ENCODE peak calls at places on chromosomes 3 and 15, in ten cellular contexts. Q is activated T-helper 9 cell treated with anti-CD3 and anti-CD28 coated beads, Interleukin-2, amount 50 U/mL, for 16 hours; B is ACHN; U is fibroblast of gingiva; Z is A549; S is foreskin fibroblast; L is nucleus accumbens; R is aorta; V is WTC11; K is cardiac fibroblast. X is an unnamed sample.

GRCh38 chr15:60580068-60580467 is 101.1 kb upstream of the ICE2 start:
- DNase-seq in Q (no peak), B (no peak), U (no peak), Z (no peak), S (no peak), L (no peak), R (no peak), V (no peak), K (no peak), X (no peak)

GRCh38 chr15:76038512-76038911 is 21.3 kb upstream of the TMEM266 start:
- DNase-seq in Q (no peak), B (no peak), U (no peak), Z (no peak), S (no peak), L (no peak), R (no peak), V (no peak), K (no peak), X (no peak)

GRCh38 chr3:9878700-9879099 is 1.4 kb downstream of the CIDEC start:
- DNase-seq in Q (no peak), B (no peak), U (peak; percentile 84), Z (peak; percentile 74), S (no peak), L (no peak), R (no peak), V (no peak), K (peak; percentile 42), X (no peak)

GRCh38 chr3:58383476-58383875 is 50.2 kb downstream of the PDHB start:
- DNase-seq in Q (no peak), B (peak; percentile 49), U (peak; percentile 72), Z (no peak), S (no peak), L (no peak), R (no peak), V (no peak), K (peak; percentile 58), X (no peak)

GRCh38 chr3:32452009-32452408 is 50.6 kb downstream of the CMTM6 start:
- DNase-seq in Q (no peak), B (no peak), U (no peak), Z (no peak), S (no peak), L (no peak), R (no peak), V (no peak), K (no peak), X (no peak)

GRCh38 chr3:53493997-53494791 is at the start of gene CACNA1D:
- DNase-seq in Q (no peak), B (no peak), U (no peak), Z (no peak), S (no peak), L (no peak), R (no peak), V (peak; percentile 90), K (peak; percentile 4), X (peak; percentile 48)

GRCh38 chr15:23038741-23039150 is 623 bp downstream of the TUBGCP5 start:
- DNase-seq in Q (no peak), B (peak; percentile 60), U (no peak), Z (peak; percentile 64), S (peak; percentile 42), L (no peak), R (no peak), V (no peak), K (peak; percentile 70), X (no peak)

GRCh38 chr3:106282931-106283330 is 414.1 kb upstream of the CBLB start:
- DNase-seq in Q (no peak), B (no peak), U (no peak), Z (no peak), S (no peak), L (no peak), R (no peak), V (no peak), K (no peak), X (no peak)

GRCh38 chr3:9036327-9037112 is 73.2 kb upstream of the RAD18 start:
- DNase-seq in Q (no peak), B (no peak), U (peak; percentile 92), Z (no peak), S (peak; percentile 64), L (no peak), R (peak; percentile 78), V (no peak), K (peak; percentile 85), X (peak; percentile 62)

GRCh38 chr3:186108106-186108940 is 566 bp downstream of the ETV5 start:
- DNase-seq in Q (peak; percentile 4), B (peak; percentile 76), U (peak; percentile 49), Z (peak; percentile 70), S (peak; percentile 47), L (no peak), R (peak; percentile 66), V (peak; percentile 77), K (peak; percentile 56), X (peak; percentile 28)

GRCh38 chr3:46848271-46849097 is 14.8 kb downstream of the MYL3 start:
- DNase-seq in Q (no peak), B (peak; percentile 22), U (peak; percentile 46), Z (no peak), S (no peak), L (no peak), R (peak; percentile 57), V (peak; percentile 83), K (peak; percentile 96), X (peak; percentile 48)

X was measured in testis.